ENCODE peak calls at places on chromosomes 11 and 22, in four cellular contexts. S, A, T and O are unnamed samples.

GRCh38 chr11:46529928-46530574 is 63.8 kb downstream of the AMBRA1 start:
- DNase-seq in S (no peak), A (no peak), T (no peak), O (no peak)

GRCh38 chr11:126139541-126140091 is 71.8 kb downstream of the RPUSD4 start:
- DNase-seq in S (peak), A (no peak), T (no peak), O (no peak)

GRCh38 chr11:100925935-100926334 is 203.7 kb downstream of the PGR start:
- DNase-seq in S (peak), A (no peak), T (no peak), O (peak)

GRCh38 chr11:4664183-4664582 is 20.4 kb downstream of the OR51E1 start:
- DNase-seq in S (no peak), A (no peak), T (no peak), O (no peak)

GRCh38 chr11:2691991-2692841 is 7.6 kb downstream of the KCNQ1OT1 start:
- DNase-seq in S (no peak), A (peak), T (no peak), O (no peak)

GRCh38 chr11:72814831-72815618 is 814 bp downstream of the ATG16L2 start:
- DNase-seq in S (peak), A (no peak), T (no peak), O (peak)

GRCh38 chr22:40215266-40215665 is 37.5 kb downstream of the TNRC6B start:
- DNase-seq in S (no peak), A (peak), T (no peak), O (no peak)

GRCh38 chr11:121029813-121030445 is 6.0 kb downstream of the TBCEL start:
- DNase-seq in S (no peak), A (no peak), T (no peak), O (no peak)

GRCh38 chr11:20444537-20444936 is 57.0 kb downstream of the PRMT3 start:
- DNase-seq in S (no peak), A (no peak), T (no peak), O (no peak)

GRCh38 chr11:116792869-116793475 is 1.3 kb upstream of the APOA5 start:
- DNase-seq in S (no peak), A (no peak), T (no peak), O (no peak)

GRCh38 chr22:27662359-27663030 is 139.1 kb downstream of the MN1 start:
- DNase-seq in S (no peak), A (no peak), T (no peak), O (no peak)

GRCh38 chr22:29313126-29314071 is 2.1 kb downstream of the RASL10A start:
- DNase-seq in S (no peak), A (no peak), T (no peak), O (peak)

GRCh38 chr11:34052608-34053160 is 1.2 kb downstream of the CAPRIN1 start:
- DNase-seq in S (peak), A (peak), T (no peak), O (no peak)

GRCh38 chr22:40403141-40403540 is 32.7 kb downstream of the SGSM3 start:
- DNase-seq in S (no peak), A (no peak), T (no peak), O (no peak)

GRCh38 chr11:115286614-115287013 is 217.6 kb downstream of the CADM1 start:
- DNase-seq in S (no peak), A (no peak), T (no peak), O (no peak)

GRCh38 chr11:68598816-68599653 is 85.3 kb upstream of the GAL start:
- DNase-seq in S (no peak), A (no peak), T (no peak), O (no peak)

GRCh38 chr22:26054846-26055245 is 114.4 kb upstream of the SEZ6L start:
- DNase-seq in S (no peak), A (no peak), T (no peak), O (no peak)

GRCh38 chr11:117717485-117718314 is 79.3 kb downstream of the DSCAML1 start:
- DNase-seq in S (no peak), A (peak), T (no peak), O (no peak)

GRCh38 chr22:27993201-27993635 is 74.2 kb upstream of the PITPNB start:
- DNase-seq in S (no peak), A (peak), T (no peak), O (no peak)

GRCh38 chr11:109795234-109795633 is 298.0 kb upstream of the ZC3H12C start:
- DNase-seq in S (no peak), A (no peak), T (no peak), O (no peak)

GRCh38 chr11:133936136-133936535 is 20.6 kb downstream of the IGSF9B start:
- DNase-seq in S (no peak), A (no peak), T (no peak), O (no peak)

GRCh38 chr11:88169481-88169880 is 5.8 kb downstream of the RAB38 start:
- DNase-seq in S (no peak), A (no peak), T (no peak), O (no peak)

GRCh38 chr11:88167853-88168252 is 7.4 kb downstream of the RAB38 start:
- DNase-seq in S (no peak), A (no peak), T (no peak), O (no peak)

GRCh38 chr11:88169881-88170280 is 5.4 kb downstream of the RAB38 start:
- DNase-seq in S (no peak), A (no peak), T (no peak), O (no peak)

GRCh38 chr11:88164320-88164719 is 10.9 kb downstream of the RAB38 start:
- DNase-seq in S (no peak), A (no peak), T (no peak), O (no peak)

DNA sequence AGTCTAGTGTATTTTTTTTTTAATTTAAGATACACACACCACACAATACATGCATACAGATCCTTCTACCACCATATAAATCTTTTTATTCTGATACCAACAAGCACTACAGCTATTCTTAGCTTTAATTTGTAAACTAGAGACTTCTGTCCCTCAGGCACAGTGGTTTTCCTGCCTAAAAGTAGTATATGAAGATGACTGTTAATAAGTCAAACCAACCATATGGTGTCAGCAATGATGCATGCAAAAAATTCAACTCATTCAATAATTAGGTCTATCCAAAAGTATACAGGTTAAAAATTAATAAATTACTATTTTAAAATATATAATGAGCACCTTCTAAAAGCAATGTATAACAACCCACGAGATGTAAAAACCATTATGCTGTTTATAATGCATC is 10.4 kb downstream of the RAB38 start:
- DNase-seq in S (no peak), A (no peak), T (no peak), O (no peak)
- TF ChIP-seq CTCF in S (no peak), A (no peak), T (no peak), O (peak)

DNA sequence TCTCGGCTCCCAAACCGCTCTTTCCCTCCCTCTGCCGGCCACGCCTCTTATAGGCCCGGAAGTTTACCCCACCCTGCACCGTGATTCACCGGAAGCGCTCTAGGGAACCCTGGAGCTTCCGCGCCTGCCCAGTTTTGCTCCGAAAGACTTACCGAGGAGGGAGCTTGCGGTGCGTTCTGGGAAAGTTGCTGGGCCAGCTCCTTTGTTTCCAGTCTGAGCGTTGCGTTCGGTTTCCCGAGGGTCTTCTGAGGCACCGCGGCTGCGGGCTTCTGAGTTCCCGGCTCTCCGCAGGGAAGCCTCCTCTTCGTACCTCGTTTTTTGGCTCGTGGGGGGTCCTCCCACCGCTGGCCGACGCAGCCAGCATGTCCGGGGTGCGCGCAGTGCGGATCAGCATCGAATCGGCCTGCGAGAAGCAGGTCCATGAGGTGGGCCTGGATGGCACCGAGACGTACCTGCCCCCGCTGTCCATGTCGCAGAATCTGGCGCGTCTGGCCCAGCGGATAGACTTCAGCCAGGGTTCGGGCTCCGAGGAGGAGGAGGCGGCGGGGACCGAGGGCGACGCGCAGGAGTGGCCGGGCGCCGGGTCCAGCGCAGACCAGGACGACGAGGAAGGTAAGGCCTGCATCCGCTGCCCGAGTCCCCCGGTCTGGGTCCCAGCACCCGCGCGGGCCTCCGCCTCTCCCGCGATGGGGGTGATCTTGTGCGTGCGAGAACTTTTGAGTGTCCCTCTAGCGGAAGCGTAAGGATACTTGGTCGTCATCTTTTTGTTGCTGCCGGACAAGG is at the start of gene MED17:
- DNase-seq in S (peak), A (peak), T (peak), O (peak)
- TF ChIP-seq CTCF in S (peak), A (peak), T (peak), O (peak)

DNA sequence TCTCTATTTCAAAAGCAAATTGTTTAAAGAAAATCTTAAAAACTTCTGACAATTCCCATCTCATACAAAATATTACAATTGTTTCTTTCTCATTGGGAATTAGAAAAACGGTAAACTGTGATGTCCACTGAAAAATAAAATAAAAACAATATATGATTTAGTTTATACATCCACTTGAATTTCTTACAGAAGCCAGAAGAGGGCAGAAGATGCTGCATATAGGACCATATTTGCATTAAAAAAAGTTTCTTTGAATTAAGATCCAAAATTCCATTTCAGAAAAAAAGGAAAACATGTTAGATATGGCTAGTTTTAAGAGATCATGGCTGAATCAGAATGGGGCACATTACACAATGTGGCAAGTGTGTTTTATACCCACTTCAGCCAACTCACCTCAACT is 39.3 kb upstream of the LRRC4C start:
- DNase-seq in S (peak), A (no peak), T (no peak), O (no peak)
- TF ChIP-seq CTCF in S (peak), A (no peak), T (no peak), O (peak)

GRCh38 chr11:37527545-37527944 is 929.5 kb upstream of the RAG2 start:
- DNase-seq in S (no peak), A (no peak), T (no peak), O (no peak)

GRCh38 chr11:37525336-37525735 is 927.3 kb upstream of the RAG2 start:
- DNase-seq in S (peak), A (no peak), T (no peak), O (no peak)
- TF ChIP-seq CTCF in S (peak), A (no peak), T (no peak), O (no peak)

GRCh38 chr22:42079319-42080251 is at the start of gene SMDT1:
- DNase-seq in S (peak), A (peak), T (peak), O (peak)
- TF ChIP-seq CTCF in S (no peak), A (peak), T (no peak), O (no peak)

DNA sequence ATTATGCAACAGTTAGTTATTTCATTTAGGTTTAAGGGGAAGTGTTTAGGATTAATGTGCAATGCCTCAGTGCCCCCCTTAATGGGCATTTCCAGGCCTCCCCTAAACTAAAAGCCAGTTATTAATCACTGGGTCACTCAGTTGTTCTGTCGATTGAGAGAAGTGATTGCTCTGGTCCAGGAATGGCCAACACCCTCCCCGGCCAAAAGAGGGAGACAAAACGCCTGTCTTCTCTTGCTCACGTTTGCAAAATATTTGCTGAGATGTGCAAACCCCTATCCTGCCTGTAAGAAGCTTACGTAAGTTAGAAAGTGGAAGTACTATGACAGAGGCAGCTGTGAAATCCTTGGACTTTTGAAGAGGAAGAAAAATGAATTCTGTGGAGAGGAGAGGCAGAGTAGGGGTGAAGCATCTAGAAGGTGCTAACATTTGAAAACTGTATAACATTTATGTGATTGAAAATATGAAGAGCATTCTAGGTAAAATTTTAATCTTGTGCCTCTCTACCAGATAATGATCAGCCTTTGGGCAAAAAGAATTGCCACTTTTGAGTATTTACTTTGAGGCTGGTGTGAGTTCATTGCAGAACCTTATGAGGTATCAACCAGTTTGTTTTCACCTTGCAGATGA is 37.7 kb downstream of the NTM start:
- DNase-seq in S (peak), A (no peak), T (no peak), O (peak)
- TF ChIP-seq CTCF in S (peak), A (peak), T (no peak), O (peak)

GRCh38 chr11:90717522-90717921 is 494.7 kb upstream of the CHORDC1 start:
- DNase-seq in S (no peak), A (no peak), T (no peak), O (no peak)

DNA sequence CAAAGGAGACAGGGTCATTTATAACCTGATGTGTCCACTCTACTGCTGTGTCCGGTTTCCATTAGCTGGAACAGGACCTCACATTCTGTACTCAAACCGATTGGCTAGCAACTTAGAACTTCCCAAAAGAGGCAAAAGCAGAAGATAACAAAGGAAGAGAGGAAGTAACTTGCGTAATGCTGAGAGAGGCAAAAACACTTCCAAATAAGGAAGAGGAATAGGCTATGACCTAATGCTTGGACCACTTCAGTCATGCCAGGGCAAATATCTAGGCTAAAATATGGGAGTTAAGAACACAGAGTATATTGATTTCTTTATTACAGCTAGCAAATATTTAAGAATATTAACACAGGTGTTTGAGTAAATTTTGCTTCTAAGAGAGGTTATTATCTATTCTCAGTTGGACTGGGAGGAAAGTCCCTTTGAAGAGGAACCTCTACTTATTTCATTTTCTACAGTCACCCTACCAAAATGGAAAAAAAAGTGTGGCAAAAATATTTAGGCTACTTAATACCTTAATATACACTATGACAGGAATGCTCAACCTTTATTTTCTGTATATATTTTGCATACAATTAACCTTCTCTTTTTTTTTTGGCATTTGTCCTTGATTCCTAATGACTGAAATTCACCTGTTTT is 499.8 kb upstream of the CHORDC1 start:
- DNase-seq in S (no peak), A (no peak), T (no peak), O (no peak)
- TF ChIP-seq CTCF in S (no peak), A (no peak), T (no peak), O (no peak)

DNA sequence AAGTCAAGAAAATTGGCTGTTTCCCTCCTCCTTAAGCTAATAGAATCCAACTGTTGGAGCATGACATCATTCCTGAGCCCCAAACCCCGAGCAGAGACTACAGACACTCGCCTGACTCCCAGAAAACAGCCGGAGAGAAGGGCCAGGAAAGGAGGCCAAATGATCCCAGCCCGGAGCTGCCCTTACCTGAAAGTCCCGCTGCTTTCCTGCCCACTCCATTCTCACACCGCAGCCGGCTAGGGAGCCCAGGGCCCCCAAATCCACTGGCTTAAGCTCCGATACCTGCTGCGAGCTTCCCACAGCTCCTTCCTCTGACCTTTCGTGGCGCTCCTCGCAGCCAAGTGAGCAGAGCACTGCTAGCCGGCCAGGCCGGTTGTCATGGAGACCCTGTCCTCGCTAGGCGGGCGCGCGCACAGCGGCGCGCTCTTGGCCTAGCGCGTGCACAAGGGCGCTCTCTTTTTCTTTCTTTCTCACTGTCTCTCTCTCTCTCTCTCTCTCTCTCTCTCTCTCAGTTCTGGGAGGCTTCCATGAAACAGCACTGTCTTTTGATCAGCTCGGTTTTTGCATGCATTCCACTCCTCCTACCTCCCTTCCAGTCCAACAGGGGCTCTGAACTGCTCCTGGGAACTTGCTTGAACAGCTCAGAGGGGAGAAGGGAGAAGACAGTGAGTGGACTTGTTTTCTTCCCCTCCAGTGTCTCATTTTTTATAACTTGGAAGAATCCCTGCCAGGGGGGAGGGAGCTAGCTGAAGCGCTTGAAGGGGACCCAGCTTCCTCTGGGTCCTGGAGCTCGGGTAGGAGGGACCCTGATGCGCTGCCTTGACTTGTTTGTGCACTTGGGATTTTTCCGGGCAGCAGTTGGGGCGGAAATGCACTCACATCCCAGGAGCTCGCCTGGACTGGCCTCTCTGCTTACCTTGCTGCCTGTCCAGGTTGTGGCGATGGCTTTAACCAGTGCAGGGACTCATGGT is 100.4 kb upstream of the AKIP1 start:
- DNase-seq in S (peak), A (peak), T (no peak), O (peak)
- TF ChIP-seq CTCF in S (no peak), A (no peak), T (no peak), O (no peak)